ENCODE peak calls at places on chromosomes 5 and 9, in eight cellular contexts. O, J, Q, G, E, F, T and K are unnamed samples.

GRCh38 chr5:116492016-116492623 is 82.5 kb downstream of the SEMA6A start:
- DNase-seq in O (no peak), J (peak), Q (peak), G (no peak), E (no peak), F (no peak), T (peak), K (no peak)

GRCh38 chr5:180848265-180848664 is 12.8 kb downstream of the ZFP62 start:
- DNase-seq in O (no peak), J (no peak), Q (no peak), G (no peak), E (no peak), F (no peak), T (no peak), K (no peak)

GRCh38 chr9:1005043-1005667 is 28.7 kb downstream of the DMRT3 start:
- DNase-seq in O (no peak), J (no peak), Q (peak), G (no peak), E (peak), F (no peak), T (peak), K (no peak)

GRCh38 chr5:172872997-172873491 is 39.0 kb downstream of the ERGIC1 start:
- DNase-seq in O (no peak), J (no peak), Q (peak), G (no peak), E (no peak), F (peak), T (no peak), K (peak)

GRCh38 chr9:134636142-134636507 is 5.5 kb upstream of the COL5A1 start:
- DNase-seq in O (peak), J (no peak), Q (no peak), G (no peak), E (no peak), F (peak), T (no peak), K (peak)

GRCh38 chr9:33129886-33130284 is 37.3 kb downstream of the B4GALT1 start:
- DNase-seq in O (no peak), J (no peak), Q (no peak), G (no peak), E (no peak), F (no peak), T (no peak), K (no peak)

GRCh38 chr9:108565651-108566378 is 290.0 kb downstream of the ACTL7B start:
- DNase-seq in O (no peak), J (peak), Q (peak), G (peak), E (peak), F (no peak), T (peak), K (peak)

GRCh38 chr5:94524841-94525697 is 93.3 kb downstream of the KIAA0825 start:
- DNase-seq in O (no peak), J (no peak), Q (peak), G (no peak), E (no peak), F (no peak), T (peak), K (no peak)

GRCh38 chr9:127963359-127964064 is 17.3 kb downstream of the EEIG1 start:
- DNase-seq in O (no peak), J (no peak), Q (no peak), G (no peak), E (no peak), F (no peak), T (no peak), K (no peak)

GRCh38 chr5:35003018-35003957 is 44.5 kb downstream of the AGXT2 start:
- DNase-seq in O (peak), J (peak), Q (peak), G (peak), E (peak), F (no peak), T (peak), K (peak)

GRCh38 chr5:151664694-151665583 is 21.8 kb downstream of the SPARC start:
- DNase-seq in O (no peak), J (no peak), Q (peak), G (no peak), E (no peak), F (peak), T (no peak), K (peak)

GRCh38 chr9:136712690-136713554 is 550 bp downstream of the DIPK1B start:
- DNase-seq in O (no peak), J (no peak), Q (no peak), G (no peak), E (peak), F (no peak), T (no peak), K (no peak)

GRCh38 chr9:137127301-137128157 is 11.4 kb upstream of the GRIN1 start:
- DNase-seq in O (peak), J (no peak), Q (no peak), G (no peak), E (peak), F (no peak), T (peak), K (peak)

GRCh38 chr9:84751921-84752320 is 82.4 kb downstream of the NTRK2 start:
- DNase-seq in O (no peak), J (no peak), Q (peak), G (no peak), E (no peak), F (no peak), T (no peak), K (no peak)

GRCh38 chr9:14806941-14807340 is 84.4 kb upstream of the CER1 start:
- DNase-seq in O (no peak), J (no peak), Q (no peak), G (no peak), E (no peak), F (no peak), T (no peak), K (no peak)

GRCh38 chr5:97194366-97194765 is 11.3 kb upstream of the RIOK2 start:
- DNase-seq in O (no peak), J (no peak), Q (no peak), G (no peak), E (no peak), F (no peak), T (peak), K (no peak)

GRCh38 chr9:93092171-93092991 is 3.6 kb upstream of the CARD19 start:
- DNase-seq in O (peak), J (no peak), Q (no peak), G (no peak), E (peak), F (no peak), T (no peak), K (no peak)

GRCh38 chr5:173707392-173707791 is 90.9 kb upstream of the BOD1 start:
- DNase-seq in O (peak), J (no peak), Q (peak), G (no peak), E (peak), F (peak), T (no peak), K (peak)

GRCh38 chr5:343461-344401 is 22.2 kb downstream of the AHRR start:
- DNase-seq in O (peak), J (peak), Q (no peak), G (no peak), E (peak), F (peak), T (no peak), K (peak)

GRCh38 chr5:158958048-158958994 is 141.4 kb downstream of the EBF1 start:
- DNase-seq in O (no peak), J (no peak), Q (no peak), G (no peak), E (no peak), F (no peak), T (no peak), K (no peak)

GRCh38 chr5:58054018-58054417 is 405.9 kb downstream of the PLK2 start:
- DNase-seq in O (no peak), J (no peak), Q (no peak), G (no peak), E (no peak), F (no peak), T (no peak), K (no peak)

GRCh38 chr9:114836769-114837168 is 30.9 kb upstream of the TNFSF15 start:
- DNase-seq in O (no peak), J (no peak), Q (peak), G (no peak), E (no peak), F (no peak), T (no peak), K (no peak)

GRCh38 chr9:129069128-129069824 is 11.6 kb upstream of the DOLPP1 start:
- DNase-seq in O (peak), J (no peak), Q (no peak), G (no peak), E (no peak), F (peak), T (peak), K (peak)

GRCh38 chr5:38404667-38405276 is 146.4 kb downstream of the EGFLAM start:
- DNase-seq in O (no peak), J (no peak), Q (no peak), G (no peak), E (no peak), F (no peak), T (no peak), K (no peak)

GRCh38 chr9:34522091-34522887 is 501 bp downstream of the ENHO start:
- DNase-seq in O (no peak), J (no peak), Q (no peak), G (peak), E (no peak), F (peak), T (no peak), K (no peak)

GRCh38 chr9:25453876-25454275 is 224.4 kb downstream of the TUSC1 start:
- DNase-seq in O (no peak), J (no peak), Q (no peak), G (no peak), E (no peak), F (no peak), T (no peak), K (no peak)

GRCh38 chr5:176796411-176796810 is 13.9 kb upstream of the UNC5A start:
- DNase-seq in O (no peak), J (no peak), Q (no peak), G (no peak), E (no peak), F (no peak), T (no peak), K (no peak)